ENCODE peak calls at places on chromosomes 3 and 15, in seven cellular contexts. One of them, this sample, is unnamed.

GRCh38 chr15:73346735-73347312 is 21.9 kb downstream of the HCN4 start:
- DNase-seq in CD4-positive, CD25-positive, alpha-beta regulatory T cell: peak
- DNase-seq in NCI-H2227 treated with DMSO at 0.1 percent for 48 hours: no peak
- DNase-seq in A549: peak
- DNase-seq in SHP77: no peak
- DNase-seq in AG04450: no peak
- DNase-seq in AG04449: no peak
- DNase-seq in this sample: no peak

GRCh38 chr15:100154338-100154737 is 187.4 kb downstream of the ADAMTS17 start:
- DNase-seq in CD4-positive, CD25-positive, alpha-beta regulatory T cell: no peak
- DNase-seq in NCI-H2227 treated with DMSO at 0.1 percent for 48 hours: no peak
- DNase-seq in A549: no peak
- DNase-seq in SHP77: no peak
- DNase-seq in AG04450: no peak
- DNase-seq in AG04449: no peak
- DNase-seq in this sample: no peak

GRCh38 chr15:36589971-36590370 is 10.5 kb downstream of the CDIN1 start:
- DNase-seq in CD4-positive, CD25-positive, alpha-beta regulatory T cell: no peak
- DNase-seq in NCI-H2227 treated with DMSO at 0.1 percent for 48 hours: no peak
- DNase-seq in A549: no peak
- DNase-seq in SHP77: no peak
- DNase-seq in AG04450: no peak
- DNase-seq in AG04449: no peak
- DNase-seq in this sample: no peak

GRCh38 chr3:96814581-96815567 is at the start of gene EPHA6:
- DNase-seq in CD4-positive, CD25-positive, alpha-beta regulatory T cell: no peak
- DNase-seq in NCI-H2227 treated with DMSO at 0.1 percent for 48 hours: no peak
- DNase-seq in A549: no peak
- DNase-seq in SHP77: no peak
- DNase-seq in AG04450: no peak
- DNase-seq in AG04449: no peak
- DNase-seq in this sample: no peak

GRCh38 chr15:59828871-59829270 is 139.8 kb upstream of the BNIP2 start:
- DNase-seq in CD4-positive, CD25-positive, alpha-beta regulatory T cell: no peak
- DNase-seq in NCI-H2227 treated with DMSO at 0.1 percent for 48 hours: no peak
- DNase-seq in A549: no peak
- DNase-seq in SHP77: no peak
- DNase-seq in AG04450: no peak
- DNase-seq in AG04449: no peak
- DNase-seq in this sample: no peak

GRCh38 chr3:134711284-134711683 is 60.5 kb upstream of the KY start:
- DNase-seq in CD4-positive, CD25-positive, alpha-beta regulatory T cell: no peak
- DNase-seq in NCI-H2227 treated with DMSO at 0.1 percent for 48 hours: no peak
- DNase-seq in A549: no peak
- DNase-seq in SHP77: no peak
- DNase-seq in AG04450: no peak
- DNase-seq in AG04449: no peak
- DNase-seq in this sample: no peak

GRCh38 chr3:32901005-32901932 is 50.2 kb upstream of the CCR4 start:
- DNase-seq in CD4-positive, CD25-positive, alpha-beta regulatory T cell: no peak
- DNase-seq in NCI-H2227 treated with DMSO at 0.1 percent for 48 hours: no peak
- DNase-seq in A549: no peak
- DNase-seq in SHP77: no peak
- DNase-seq in AG04450: no peak
- DNase-seq in AG04449: no peak
- DNase-seq in this sample: no peak

GRCh38 chr15:89817701-89818280 is 3.1 kb upstream of the ANPEP start:
- DNase-seq in CD4-positive, CD25-positive, alpha-beta regulatory T cell: no peak
- DNase-seq in NCI-H2227 treated with DMSO at 0.1 percent for 48 hours: no peak
- DNase-seq in A549: no peak
- DNase-seq in SHP77: no peak
- DNase-seq in AG04450: no peak
- DNase-seq in AG04449: no peak
- DNase-seq in this sample: no peak

GRCh38 chr3:134372405-134373277 is 1.6 kb downstream of the AMOTL2 start:
- DNase-seq in CD4-positive, CD25-positive, alpha-beta regulatory T cell: no peak
- DNase-seq in NCI-H2227 treated with DMSO at 0.1 percent for 48 hours: no peak
- DNase-seq in A549: no peak
- DNase-seq in SHP77: no peak
- DNase-seq in AG04450: no peak
- DNase-seq in AG04449: no peak
- DNase-seq in this sample: no peak

GRCh38 chr3:16828815-16829214 is 55.9 kb upstream of the PLCL2 start:
- DNase-seq in CD4-positive, CD25-positive, alpha-beta regulatory T cell: peak
- DNase-seq in NCI-H2227 treated with DMSO at 0.1 percent for 48 hours: no peak
- DNase-seq in A549: peak
- DNase-seq in SHP77: no peak
- DNase-seq in AG04450: no peak
- DNase-seq in AG04449: no peak
- DNase-seq in this sample: no peak

GRCh38 chr3:61008168-61008737 is 243.0 kb downstream of the FHIT start:
- DNase-seq in CD4-positive, CD25-positive, alpha-beta regulatory T cell: no peak
- DNase-seq in NCI-H2227 treated with DMSO at 0.1 percent for 48 hours: no peak
- DNase-seq in A549: no peak
- DNase-seq in SHP77: no peak
- DNase-seq in AG04450: no peak
- DNase-seq in AG04449: no peak
- DNase-seq in this sample: peak

GRCh38 chr3:66583646-66584045 is 82.8 kb upstream of the LRIG1 start:
- DNase-seq in CD4-positive, CD25-positive, alpha-beta regulatory T cell: no peak
- DNase-seq in NCI-H2227 treated with DMSO at 0.1 percent for 48 hours: no peak
- DNase-seq in A549: no peak
- DNase-seq in SHP77: no peak
- DNase-seq in AG04450: no peak
- DNase-seq in AG04449: no peak
- DNase-seq in this sample: no peak

GRCh38 chr3:14598143-14598569 is 53.4 kb upstream of the CCDC174 start:
- DNase-seq in CD4-positive, CD25-positive, alpha-beta regulatory T cell: peak
- DNase-seq in NCI-H2227 treated with DMSO at 0.1 percent for 48 hours: peak
- DNase-seq in A549: peak
- DNase-seq in SHP77: no peak
- DNase-seq in AG04450: peak
- DNase-seq in AG04449: no peak
- DNase-seq in this sample: peak

GRCh38 chr3:197468866-197469382 is 86.8 kb downstream of the BDH1 start:
- DNase-seq in CD4-positive, CD25-positive, alpha-beta regulatory T cell: no peak
- DNase-seq in NCI-H2227 treated with DMSO at 0.1 percent for 48 hours: no peak
- DNase-seq in A549: peak
- DNase-seq in SHP77: no peak
- DNase-seq in AG04450: no peak
- DNase-seq in AG04449: no peak
- DNase-seq in this sample: no peak

GRCh38 chr3:113249111-113249510 is 37.8 kb downstream of the BOC start:
- DNase-seq in CD4-positive, CD25-positive, alpha-beta regulatory T cell: no peak
- DNase-seq in NCI-H2227 treated with DMSO at 0.1 percent for 48 hours: no peak
- DNase-seq in A549: no peak
- DNase-seq in SHP77: no peak
- DNase-seq in AG04450: no peak
- DNase-seq in AG04449: peak
- DNase-seq in this sample: no peak

GRCh38 chr3:190533511-190534282 is 19.8 kb downstream of the IL1RAP start:
- DNase-seq in CD4-positive, CD25-positive, alpha-beta regulatory T cell: no peak
- DNase-seq in NCI-H2227 treated with DMSO at 0.1 percent for 48 hours: no peak
- DNase-seq in A549: peak
- DNase-seq in SHP77: no peak
- DNase-seq in AG04450: peak
- DNase-seq in AG04449: peak
- DNase-seq in this sample: no peak

GRCh38 chr3:120773932-120774331 is 31.4 kb downstream of the GTF2E1 start:
- DNase-seq in CD4-positive, CD25-positive, alpha-beta regulatory T cell: no peak
- DNase-seq in NCI-H2227 treated with DMSO at 0.1 percent for 48 hours: no peak
- DNase-seq in A549: no peak
- DNase-seq in SHP77: no peak
- DNase-seq in AG04450: no peak
- DNase-seq in AG04449: no peak
- DNase-seq in this sample: no peak

GRCh38 chr3:56802411-56802745 is 629 bp upstream of the ARHGEF3 start:
- DNase-seq in CD4-positive, CD25-positive, alpha-beta regulatory T cell: no peak
- DNase-seq in NCI-H2227 treated with DMSO at 0.1 percent for 48 hours: no peak
- DNase-seq in A549: no peak
- DNase-seq in SHP77: no peak
- DNase-seq in AG04450: no peak
- DNase-seq in AG04449: no peak
- DNase-seq in this sample: no peak

GRCh38 chr3:64150527-64151238 is 74.6 kb downstream of the PRICKLE2 start:
- DNase-seq in CD4-positive, CD25-positive, alpha-beta regulatory T cell: no peak
- DNase-seq in NCI-H2227 treated with DMSO at 0.1 percent for 48 hours: peak
- DNase-seq in A549: peak
- DNase-seq in SHP77: peak
- DNase-seq in AG04450: peak
- DNase-seq in AG04449: peak
- DNase-seq in this sample: peak

GRCh38 chr3:197750863-197751737 is 1.4 kb downstream of the FYTTD1 start:
- DNase-seq in CD4-positive, CD25-positive, alpha-beta regulatory T cell: peak
- DNase-seq in NCI-H2227 treated with DMSO at 0.1 percent for 48 hours: peak
- DNase-seq in A549: no peak
- DNase-seq in SHP77: no peak
- DNase-seq in AG04450: no peak
- DNase-seq in AG04449: no peak
- DNase-seq in this sample: peak

GRCh38 chr15:96334705-96335428 is 4.4 kb downstream of the NR2F2 start:
- DNase-seq in CD4-positive, CD25-positive, alpha-beta regulatory T cell: no peak
- DNase-seq in NCI-H2227 treated with DMSO at 0.1 percent for 48 hours: no peak
- DNase-seq in A549: no peak
- DNase-seq in SHP77: no peak
- DNase-seq in AG04450: no peak
- DNase-seq in AG04449: no peak
- DNase-seq in this sample: no peak

GRCh38 chr3:187973977-187974856 is 179.7 kb upstream of the LPP start:
- DNase-seq in CD4-positive, CD25-positive, alpha-beta regulatory T cell: no peak
- DNase-seq in NCI-H2227 treated with DMSO at 0.1 percent for 48 hours: no peak
- DNase-seq in A549: no peak
- DNase-seq in SHP77: no peak
- DNase-seq in AG04450: no peak
- DNase-seq in AG04449: no peak
- DNase-seq in this sample: no peak

GRCh38 chr15:99105516-99106341 is 849 bp downstream of the SYNM start:
- DNase-seq in CD4-positive, CD25-positive, alpha-beta regulatory T cell: peak
- DNase-seq in NCI-H2227 treated with DMSO at 0.1 percent for 48 hours: peak
- DNase-seq in A549: peak
- DNase-seq in SHP77: no peak
- DNase-seq in AG04450: no peak
- DNase-seq in AG04449: no peak
- DNase-seq in this sample: no peak

This sample was measured in NCI-H1105 treated with DMSO at 0.1 percent for 48 hours.